ENCODE peak calls at places on chromosome 2, in four cellular contexts. One of them, this sample, is unnamed. For H3K36me3 and H3K4me1, the result is how much of the 10 kb centered on the place peaks cover.

GRCh38 chr2:129891341-129892320 is 87.8 kb upstream of the RAB6C start:
- DNase-seq in GM23338: peak
- DNase-seq in neural progenitor cell: peak
- DNase-seq in IMR-90: no peak
- DNase-seq in this sample: no peak

GRCh38 chr2:41879367-41879871 is 168.4 kb upstream of the PKDCC start:
- DNase-seq in GM23338: no peak
- DNase-seq in neural progenitor cell: peak
- DNase-seq in IMR-90: no peak
- DNase-seq in this sample: no peak

GRCh38 chr2:186457908-186458307 is 28.2 kb upstream of the ZC3H15 start:
- DNase-seq in GM23338: no peak
- DNase-seq in neural progenitor cell: no peak
- DNase-seq in IMR-90: no peak
- DNase-seq in this sample: no peak

GRCh38 chr2:188984680-188985079 is 10.5 kb downstream of the COL3A1 start:
- DNase-seq in GM23338: no peak
- DNase-seq in neural progenitor cell: no peak
- DNase-seq in IMR-90: peak
- DNase-seq in this sample: no peak

GRCh38 chr2:239719791-239720410 is 305.2 kb downstream of the NDUFA10 start:
- DNase-seq in GM23338: no peak
- DNase-seq in neural progenitor cell: no peak
- DNase-seq in IMR-90: no peak
- DNase-seq in this sample: peak

GRCh38 chr2:19874726-19875125 is 27.1 kb downstream of the TTC32 start:
- DNase-seq in GM23338: no peak
- DNase-seq in neural progenitor cell: no peak
- DNase-seq in IMR-90: no peak
- DNase-seq in this sample: no peak

GRCh38 chr2:230778350-230779140 is 65.9 kb downstream of the CAB39 start:
- DNase-seq in GM23338: no peak
- DNase-seq in neural progenitor cell: no peak
- DNase-seq in IMR-90: no peak
- DNase-seq in this sample: peak

GRCh38 chr2:71905205-71905604 is 242.5 kb downstream of the CYP26B1 start:
- DNase-seq in GM23338: no peak
- DNase-seq in neural progenitor cell: no peak
- DNase-seq in IMR-90: no peak
- DNase-seq in this sample: no peak

GRCh38 chr2:3293221-3293620 is 84.4 kb downstream of the EIPR1 start:
- DNase-seq in GM23338: peak
- DNase-seq in neural progenitor cell: no peak
- DNase-seq in IMR-90: no peak
- DNase-seq in this sample: no peak

GRCh38 chr2:73494031-73494430 is 108.4 kb downstream of the ALMS1 start:
- DNase-seq in GM23338: peak
- DNase-seq in neural progenitor cell: no peak
- DNase-seq in IMR-90: peak
- DNase-seq in this sample: no peak

GRCh38 chr2:42169869-42170465 is 814 bp downstream of the EML4 start:
- DNase-seq in GM23338: peak
- DNase-seq in neural progenitor cell: peak
- DNase-seq in IMR-90: peak
- DNase-seq in this sample: peak

GRCh38 chr2:192146069-192147006 is 48.4 kb downstream of the TMEFF2 start:
- DNase-seq in GM23338: no peak
- DNase-seq in neural progenitor cell: no peak
- DNase-seq in IMR-90: peak
- DNase-seq in this sample: peak

GRCh38 chr2:112182581-112183034 is 44.4 kb downstream of the FBLN7 start:
- DNase-seq in GM23338: no peak
- DNase-seq in neural progenitor cell: peak
- DNase-seq in IMR-90: no peak
- DNase-seq in this sample: no peak

GRCh38 chr2:134027980-134028379 is 225.9 kb upstream of the MGAT5 start:
- DNase-seq in GM23338: peak
- DNase-seq in neural progenitor cell: no peak
- DNase-seq in IMR-90: no peak
- DNase-seq in this sample: no peak

GRCh38 chr2:134190807-134191203 is 63.1 kb upstream of the MGAT5 start:
- DNase-seq in GM23338: no peak
- DNase-seq in neural progenitor cell: no peak
- DNase-seq in IMR-90: no peak
- DNase-seq in this sample: no peak

GRCh38 chr2:71833855-71834554 is 313.7 kb downstream of the CYP26B1 start:
- DNase-seq in GM23338: no peak
- DNase-seq in neural progenitor cell: no peak
- DNase-seq in IMR-90: no peak
- DNase-seq in this sample: no peak

GRCh38 chr2:43458002-43458628 is 137.7 kb downstream of the THADA start:
- DNase-seq in GM23338: no peak
- DNase-seq in neural progenitor cell: no peak
- DNase-seq in IMR-90: peak
- DNase-seq in this sample: peak

GRCh38 chr2:1193801-1194200 is 219.5 kb upstream of the TPO start:
- DNase-seq in GM23338: no peak
- DNase-seq in neural progenitor cell: no peak
- DNase-seq in IMR-90: no peak
- DNase-seq in this sample: no peak

GRCh38 chr2:205017381-205017780 is 472.1 kb downstream of the PARD3B start:
- DNase-seq in GM23338: no peak
- DNase-seq in neural progenitor cell: no peak
- DNase-seq in IMR-90: no peak
- DNase-seq in this sample: no peak

GRCh38 chr2:64338910-64339500 is 115.0 kb upstream of the LGALSL start:
- DNase-seq in GM23338: no peak
- DNase-seq in neural progenitor cell: no peak
- DNase-seq in IMR-90: no peak
- DNase-seq in this sample: no peak

GRCh38 chr2:161041356-161041755 is 118.9 kb upstream of the TANK start:
- DNase-seq in GM23338: no peak
- DNase-seq in neural progenitor cell: no peak
- DNase-seq in IMR-90: peak
- DNase-seq in this sample: no peak

GRCh38 chr2:161085041-161085598 is 75.1 kb upstream of the TANK start:
- DNase-seq in GM23338: no peak
- DNase-seq in neural progenitor cell: no peak
- DNase-seq in IMR-90: peak
- DNase-seq in this sample: peak

GRCh38 chr2:128593518-128594272 is 275.0 kb upstream of the HS6ST1 start:
- DNase-seq in GM23338: no peak
- DNase-seq in neural progenitor cell: peak
- DNase-seq in IMR-90: no peak
- DNase-seq in this sample: no peak

GRCh38 chr2:15588329-15588919 is 3.2 kb upstream of the DDX1 start:
- DNase-seq in GM23338: peak
- DNase-seq in neural progenitor cell: peak
- DNase-seq in IMR-90: peak
- DNase-seq in this sample: peak

GRCh38 chr2:61018319-61018750 is 280 bp upstream of the PUS10 start:
- DNase-seq in GM23338: no peak
- DNase-seq in neural progenitor cell: no peak
- DNase-seq in IMR-90: peak
- DNase-seq in this sample: no peak

GRCh38 chr2:96604104-96604503 is 34.0 kb downstream of the KANSL3 start:
- DNase-seq in GM23338: peak
- DNase-seq in neural progenitor cell: peak
- DNase-seq in IMR-90: no peak
- DNase-seq in this sample: peak

GRCh38 chr2:9675369-9676351 is 44.9 kb upstream of the YWHAQ start:
- DNase-seq in GM23338: peak
- DNase-seq in neural progenitor cell: peak
- DNase-seq in IMR-90: peak
- DNase-seq in this sample: peak

GRCh38 chr2:197614532-197614931 is 60.9 kb downstream of the RFTN2 start:
- DNase-seq in GM23338: no peak
- DNase-seq in neural progenitor cell: no peak
- DNase-seq in IMR-90: no peak
- DNase-seq in this sample: no peak

GRCh38 chr2:72032481-72033041 is 115.1 kb downstream of the CYP26B1 start:
- DNase-seq in GM23338: no peak
- DNase-seq in neural progenitor cell: no peak
- DNase-seq in IMR-90: no peak
- DNase-seq in this sample: peak

DNA sequence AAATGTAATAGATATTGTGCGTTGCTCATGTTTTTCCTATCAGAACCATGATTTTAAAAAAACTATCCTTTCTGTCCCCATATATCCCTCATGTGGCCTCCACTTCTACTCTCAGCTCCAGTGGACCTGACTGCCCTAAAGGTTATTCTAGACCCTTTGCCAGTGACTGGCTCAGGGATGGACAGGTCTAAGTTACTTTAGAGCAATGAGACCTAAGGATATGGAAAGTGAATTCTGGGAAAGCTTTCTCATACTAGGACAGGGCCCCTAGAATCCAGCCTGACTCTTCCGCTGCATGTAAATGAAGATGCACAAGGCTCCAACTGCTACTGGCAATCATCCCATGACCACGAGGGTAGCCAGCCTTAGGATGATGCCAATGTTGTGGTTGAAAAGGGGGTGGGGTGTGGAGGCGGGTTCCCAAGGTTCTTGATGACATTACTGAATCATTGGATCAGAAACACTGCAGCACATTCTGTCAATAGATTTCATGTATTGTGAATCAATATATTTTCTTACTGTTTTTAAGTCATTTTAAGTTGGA is 21.3 kb downstream of the C2orf69 start:
- DNase-seq in GM23338: no peak
- DNase-seq in neural progenitor cell: no peak
- DNase-seq in IMR-90: no peak
- DNase-seq in this sample: no peak
- H3K36me3 ChIP-seq in GM23338: under half
- H3K36me3 ChIP-seq in neural progenitor cell: under half
- H3K36me3 ChIP-seq in IMR-90: under half
- H3K36me3 ChIP-seq in this sample: under half

GRCh38 chr2:38146917-38147307 is 71.0 kb upstream of the CYP1B1 start:
- DNase-seq in GM23338: peak
- DNase-seq in neural progenitor cell: no peak
- DNase-seq in IMR-90: peak
- DNase-seq in this sample: peak
- H3K4me1 ChIP-seq in GM23338: under half
- H3K4me1 ChIP-seq in neural progenitor cell: under half
- H3K4me1 ChIP-seq in IMR-90: under half
- H3K4me1 ChIP-seq in this sample: under half

GRCh38 chr2:237632991-237633629 is 5.7 kb downstream of the LRRFIP1 start:
- DNase-seq in GM23338: no peak
- DNase-seq in neural progenitor cell: no peak
- DNase-seq in IMR-90: no peak
- DNase-seq in this sample: peak

GRCh38 chr2:237631801-237632585 is 4.6 kb downstream of the LRRFIP1 start:
- DNase-seq in GM23338: no peak
- DNase-seq in neural progenitor cell: no peak
- DNase-seq in IMR-90: no peak
- DNase-seq in this sample: no peak

GRCh38 chr2:237630216-237631000 is 3.0 kb downstream of the LRRFIP1 start:
- DNase-seq in GM23338: no peak
- DNase-seq in neural progenitor cell: no peak
- DNase-seq in IMR-90: no peak
- DNase-seq in this sample: peak

GRCh38 chr2:237629739-237630138 is 2.4 kb downstream of the LRRFIP1 start:
- DNase-seq in GM23338: no peak
- DNase-seq in neural progenitor cell: no peak
- DNase-seq in IMR-90: peak
- DNase-seq in this sample: no peak

DNA sequence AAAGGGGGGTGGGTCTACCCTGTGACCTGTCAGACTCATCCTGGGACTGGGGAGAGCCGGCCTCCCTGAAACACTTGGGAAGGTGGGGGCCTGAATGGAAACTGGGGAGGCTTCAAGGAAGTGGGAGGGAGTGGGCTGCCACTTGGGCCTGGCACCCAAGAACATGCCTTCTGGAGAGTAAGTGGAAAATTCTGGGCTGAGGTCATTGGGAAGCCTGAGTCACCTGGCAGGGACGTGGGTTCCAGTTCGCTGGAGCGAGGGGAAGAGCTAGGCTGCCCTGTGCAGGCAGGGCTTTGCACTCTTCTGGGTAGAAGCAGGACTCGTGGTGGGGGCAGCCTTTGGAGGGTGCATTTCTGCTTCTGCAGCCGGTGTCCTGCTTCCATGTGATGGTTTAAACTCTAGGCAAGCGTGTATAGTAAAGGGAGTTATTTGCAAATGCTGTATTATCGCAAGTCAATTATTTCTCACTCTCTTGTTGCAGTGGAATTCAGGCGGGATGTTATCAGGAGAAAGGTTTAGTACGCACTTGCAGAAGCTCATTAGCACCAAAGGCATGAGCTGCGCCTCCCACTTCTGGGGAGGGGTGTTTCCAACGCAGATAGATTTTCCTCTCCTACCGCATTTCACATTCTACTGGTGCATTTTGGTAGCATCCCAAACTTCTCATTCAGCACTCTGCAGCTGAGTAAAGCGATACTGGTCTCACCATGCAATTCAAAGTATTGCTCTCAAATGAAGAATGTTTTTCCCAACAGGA is 3.8 kb downstream of the LRRFIP1 start:
- DNase-seq in GM23338: no peak
- DNase-seq in neural progenitor cell: no peak
- DNase-seq in IMR-90: no peak
- DNase-seq in this sample: peak
- H3K36me3 ChIP-seq in GM23338: under half
- H3K36me3 ChIP-seq in neural progenitor cell: under half
- H3K36me3 ChIP-seq in IMR-90: under half
- H3K36me3 ChIP-seq in this sample: half or more

DNA sequence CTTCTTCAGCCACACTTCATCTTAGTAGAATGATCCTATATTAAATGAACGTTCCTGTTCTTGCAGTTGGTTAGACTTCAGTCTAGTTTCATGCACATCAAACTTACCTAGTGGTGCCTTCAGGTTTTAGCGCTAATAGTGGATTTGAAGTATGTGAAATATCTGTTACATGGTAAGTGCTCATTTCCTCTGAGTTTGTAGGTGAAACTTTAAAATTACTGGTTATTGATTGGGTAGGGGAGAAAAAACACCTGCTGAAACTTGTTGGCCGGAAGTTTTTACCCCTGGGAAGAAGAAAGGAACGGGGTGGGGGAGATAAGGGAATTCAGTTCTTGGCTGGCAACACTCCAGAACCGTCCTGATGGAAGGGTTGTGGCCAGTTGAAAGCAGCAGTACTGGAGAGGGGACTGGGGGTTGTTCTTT is 112.8 kb downstream of the SPTBN1 start:
- DNase-seq in GM23338: no peak
- DNase-seq in neural progenitor cell: peak
- DNase-seq in IMR-90: no peak
- DNase-seq in this sample: no peak
- H3K4me1 ChIP-seq in GM23338: half or more
- H3K4me1 ChIP-seq in neural progenitor cell: under half
- H3K4me1 ChIP-seq in IMR-90: under half
- H3K4me1 ChIP-seq in this sample: half or more

GRCh38 chr2:131145040-131145439 is 39.9 kb downstream of the PLEKHB2 start:
- DNase-seq in GM23338: no peak
- DNase-seq in neural progenitor cell: no peak
- DNase-seq in IMR-90: no peak
- DNase-seq in this sample: no peak
- H3K36me3 ChIP-seq in GM23338: under half
- H3K36me3 ChIP-seq in neural progenitor cell: under half
- H3K36me3 ChIP-seq in IMR-90: under half
- H3K36me3 ChIP-seq in this sample: half or more